ENCODE peak calls at places on chromosomes 6 and 20, in five cellular contexts. Z is transverse colon, V is GM12891, K is HCT116, H is lower leg skin. M is an unnamed sample.

GRCh38 chr6:112332274-112332673 is 14.9 kb upstream of the RFPL4B start:
- DNase-seq in Z (no peak), V (no peak), K (no peak), H (no peak), M (no peak)

GRCh38 chr20:32189691-32190607 is 17.6 kb downstream of the PLAGL2 start:
- DNase-seq in Z (peak), V (peak), K (no peak), H (peak), M (no peak)

GRCh38 chr6:160520043-160520904 is 143.8 kb downstream of the LPA start:
- DNase-seq in Z (peak), V (peak), K (no peak), H (peak), M (peak)

GRCh38 chr6:156777866-156778614 is 862 bp downstream of the ARID1B start:
- DNase-seq in Z (peak), V (no peak), K (no peak), H (peak), M (no peak)

GRCh38 chr20:16554766-16555543 is 18.3 kb downstream of the KIF16B start:
- DNase-seq in Z (no peak), V (no peak), K (no peak), H (no peak), M (no peak)

GRCh38 chr6:43776115-43776798 is 6.2 kb downstream of the VEGFA start:
- DNase-seq in Z (no peak), V (no peak), K (no peak), H (no peak), M (no peak)

GRCh38 chr6:84967389-84967788 is 203.0 kb upstream of the TBX18 start:
- DNase-seq in Z (no peak), V (no peak), K (peak), H (no peak), M (peak)

GRCh38 chr20:43383026-43383795 is 74.5 kb upstream of the SRSF6 start:
- DNase-seq in Z (no peak), V (no peak), K (no peak), H (peak), M (no peak)

GRCh38 chr6:40996591-40997247 is 42.3 kb downstream of the UNC5CL start:
- DNase-seq in Z (peak), V (no peak), K (no peak), H (no peak), M (no peak)

GRCh38 chr6:89120371-89120770 is 2.5 kb upstream of the SRSF12 start:
- DNase-seq in Z (no peak), V (no peak), K (no peak), H (no peak), M (no peak)

GRCh38 chr6:1832844-1833787 is 223.4 kb downstream of the FOXC1 start:
- DNase-seq in Z (peak), V (no peak), K (no peak), H (no peak), M (no peak)

GRCh38 chr6:161091972-161092701 is 100.6 kb downstream of the MAP3K4 start:
- DNase-seq in Z (no peak), V (no peak), K (no peak), H (no peak), M (no peak)

GRCh38 chr6:134182528-134182927 is 130.1 kb upstream of the SLC2A12 start:
- DNase-seq in Z (no peak), V (no peak), K (no peak), H (no peak), M (no peak)

DNA sequence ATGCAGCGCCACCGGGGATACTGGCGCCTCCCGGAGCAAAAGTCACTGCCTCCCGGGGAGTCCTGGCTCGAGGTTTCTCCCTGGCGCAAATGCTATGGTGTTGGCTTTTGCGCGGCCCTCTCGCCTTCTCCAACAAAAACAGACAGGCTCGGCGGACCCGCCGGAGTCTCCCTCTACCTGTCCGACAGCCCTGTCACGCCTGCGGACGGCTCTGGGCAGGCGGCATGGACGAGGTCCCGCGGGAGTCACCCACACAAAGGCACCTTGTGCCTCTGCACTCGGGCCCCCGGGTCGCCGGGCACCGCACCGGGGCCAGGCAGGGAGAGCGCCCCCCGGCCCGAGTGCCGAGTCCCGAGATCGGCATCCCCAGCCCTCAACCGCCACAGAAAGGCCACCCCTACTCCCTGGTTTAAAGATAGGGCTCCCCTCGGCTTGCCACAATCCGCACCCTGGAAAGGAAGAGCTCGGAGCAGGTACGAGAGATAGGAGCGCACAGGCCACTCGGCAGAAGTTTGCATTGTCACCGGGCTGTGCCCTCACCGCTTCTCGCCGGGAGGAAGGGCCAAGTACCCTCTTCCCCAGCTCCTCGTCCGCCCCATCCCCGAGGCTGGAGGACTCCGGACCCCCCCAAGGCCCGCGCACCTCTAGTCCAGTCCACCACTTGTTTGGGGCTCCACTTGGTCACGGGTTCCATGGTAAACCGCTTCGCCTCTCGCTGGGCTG is 903 bp downstream of the CNKSR3 start:
- DNase-seq in Z (peak), V (peak), K (no peak), H (peak), M (no peak)
- TF ChIP-seq POLR2A in Z (no peak), V (no peak), K (no peak), H (no peak), M (no peak)

GRCh38 chr6:132070356-132070755 is 119.2 kb upstream of the CCN2 start:
- DNase-seq in Z (no peak), V (no peak), K (no peak), H (no peak), M (no peak)

GRCh38 chr6:132067286-132067685 is 116.1 kb upstream of the CCN2 start:
- DNase-seq in Z (no peak), V (no peak), K (no peak), H (no peak), M (no peak)

GRCh38 chr6:132072271-132072670 is 121.1 kb upstream of the CCN2 start:
- DNase-seq in Z (no peak), V (no peak), K (no peak), H (no peak), M (no peak)

GRCh38 chr6:132065556-132065955 is 114.4 kb upstream of the CCN2 start:
- DNase-seq in Z (no peak), V (no peak), K (no peak), H (no peak), M (no peak)

GRCh38 chr6:132068766-132069165 is 117.6 kb upstream of the CCN2 start:
- DNase-seq in Z (no peak), V (no peak), K (no peak), H (no peak), M (no peak)
- TF ChIP-seq POLR2A in Z (no peak), V (no peak), K (no peak), H (no peak), M (no peak)

DNA sequence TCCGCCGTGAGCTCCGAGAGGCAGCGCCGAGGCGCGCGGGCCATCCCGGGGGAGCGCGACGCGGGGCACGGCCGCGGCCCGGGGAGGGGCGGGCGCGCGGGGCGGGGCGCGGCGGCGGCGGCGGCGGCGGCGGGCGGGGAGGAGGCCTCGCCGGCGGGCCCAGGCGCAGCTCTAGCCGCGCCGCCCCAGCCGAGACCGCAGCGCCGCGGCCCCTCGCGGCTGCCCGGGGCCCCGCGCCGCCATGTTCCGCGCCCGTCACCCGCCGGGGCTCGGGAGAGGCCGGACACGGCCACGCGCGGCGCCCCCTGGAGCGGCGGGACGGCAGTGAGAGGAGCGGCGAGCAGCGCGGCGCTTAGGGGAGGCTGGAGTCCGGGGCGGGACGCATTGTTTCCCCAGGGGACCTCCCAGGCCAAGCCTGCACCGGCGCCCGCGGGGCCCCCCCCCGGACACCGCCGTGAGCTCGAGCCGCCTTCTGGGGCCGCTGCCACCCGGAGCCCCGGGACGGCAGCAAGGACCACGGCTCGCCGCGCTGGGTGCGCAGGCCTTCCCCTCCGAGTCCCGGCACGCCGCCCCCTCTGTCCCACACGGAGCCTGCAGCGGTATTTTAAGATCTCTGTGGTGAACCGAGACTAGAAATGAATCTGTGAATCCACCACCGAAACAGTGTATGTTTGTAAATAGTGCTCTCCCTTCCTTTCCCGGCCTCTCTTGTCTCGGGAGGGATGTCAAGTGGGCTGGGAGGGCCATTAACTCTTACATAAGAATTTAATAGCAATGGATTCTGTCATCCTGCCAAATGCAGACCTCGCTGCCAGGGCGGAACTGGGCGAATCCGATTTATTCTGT is at the start of gene KIF13A:
- DNase-seq in Z (peak), V (peak), K (no peak), H (peak), M (peak)
- TF ChIP-seq POLR2A in Z (peak), V (no peak), K (peak), H (no peak), M (peak)

DNA sequence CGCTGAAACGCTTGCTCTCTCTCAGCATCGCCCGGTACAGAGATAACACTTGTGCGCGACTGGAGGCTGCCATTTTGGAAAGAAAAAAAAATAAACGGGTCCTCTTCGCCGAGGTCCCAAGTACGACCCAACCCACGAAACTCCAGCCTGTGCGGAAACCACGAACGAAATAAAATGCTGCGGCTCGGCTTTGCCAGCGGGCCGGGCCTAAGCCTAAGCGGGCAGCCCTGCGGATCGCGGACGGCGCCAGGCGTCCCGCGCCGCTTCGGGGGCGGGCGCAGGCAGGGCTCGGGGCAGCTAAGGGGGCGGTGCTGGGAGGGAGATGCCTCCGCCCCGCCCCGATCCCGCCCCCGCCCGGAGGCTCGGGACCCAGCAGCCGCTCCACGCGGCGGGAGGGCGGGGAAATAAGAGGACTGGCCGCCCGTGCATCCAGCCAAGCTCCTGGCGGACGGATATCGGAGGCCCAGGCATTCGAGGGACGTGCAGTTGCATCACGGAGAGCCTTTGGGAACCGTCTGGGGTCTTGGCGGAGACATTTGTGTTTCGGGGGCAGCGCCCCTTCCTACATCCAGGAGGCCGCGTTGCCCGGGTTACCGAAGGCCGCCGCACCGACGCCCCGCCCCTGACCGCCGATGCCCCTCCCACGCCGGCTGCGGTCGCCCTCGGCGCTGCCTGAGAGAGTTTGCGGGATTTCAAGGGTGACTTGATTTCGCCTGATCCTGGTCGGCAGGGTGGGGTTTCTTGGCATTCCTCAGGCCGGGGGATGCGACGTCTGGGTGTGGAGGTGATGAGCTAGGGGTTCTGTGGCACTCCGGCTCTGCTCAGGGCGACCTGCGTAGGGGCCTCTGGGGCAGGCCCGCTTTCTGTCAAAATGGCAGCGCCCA is at the start of the genes FARS2 and LYRM4:
- DNase-seq in Z (peak), V (peak), K (peak), H (peak), M (peak)
- TF ChIP-seq POLR2A in Z (no peak), V (peak), K (no peak), H (no peak), M (peak)

M was measured in H54.